ENCODE peak calls at places on chromosomes 12 and 14, in nine cellular contexts. One of them, this sample, is unnamed.

GRCh38 chr12:56928262-56928661 is 5.9 kb downstream of the SDR9C7 start:
- DNase-seq in stimulated activated CD8-positive, alpha-beta memory T cell treated with anti-CD3 and anti-CD28 coated beads, Interleukin-4, amount 100 ng/mL, for 1 hour: no peak
- DNase-seq in aorta: no peak
- DNase-seq in A172: no peak
- DNase-seq in GM23248: no peak
- DNase-seq in kidney tubule cell: no peak
- DNase-seq in activated CD4-positive, alpha-beta T cell treated with anti-CD3 and anti-CD28 coated beads for 36 hours: no peak
- DNase-seq in progenitor cell of endocrine pancreas: no peak
- DNase-seq in amniotic stem cell: no peak
- DNase-seq in this sample: no peak

GRCh38 chr12:124347805-124348658 is 53.1 kb downstream of the RFLNA start:
- DNase-seq in amniotic stem cell: no peak
- DNase-seq in progenitor cell of endocrine pancreas: no peak
- DNase-seq in activated CD4-positive, alpha-beta T cell treated with anti-CD3 and anti-CD28 coated beads for 36 hours: peak
- DNase-seq in GM23248: peak
- DNase-seq in stimulated activated CD8-positive, alpha-beta memory T cell treated with anti-CD3 and anti-CD28 coated beads, Interleukin-4, amount 100 ng/mL, for 1 hour: no peak
- DNase-seq in aorta: no peak
- DNase-seq in A172: no peak
- DNase-seq in kidney tubule cell: no peak
- DNase-seq in this sample: no peak

GRCh38 chr14:93010543-93011541 is 87.9 kb downstream of the CHGA start:
- DNase-seq in A172: no peak
- DNase-seq in activated CD4-positive, alpha-beta T cell treated with anti-CD3 and anti-CD28 coated beads for 36 hours: no peak
- DNase-seq in progenitor cell of endocrine pancreas: no peak
- DNase-seq in stimulated activated CD8-positive, alpha-beta memory T cell treated with anti-CD3 and anti-CD28 coated beads, Interleukin-4, amount 100 ng/mL, for 1 hour: no peak
- DNase-seq in amniotic stem cell: no peak
- DNase-seq in kidney tubule cell: peak
- DNase-seq in GM23248: no peak
- DNase-seq in aorta: no peak
- DNase-seq in this sample: no peak

GRCh38 chr12:62006076-62006732 is 254.0 kb upstream of the USP15 start:
- DNase-seq in activated CD4-positive, alpha-beta T cell treated with anti-CD3 and anti-CD28 coated beads for 36 hours: peak
- DNase-seq in progenitor cell of endocrine pancreas: no peak
- DNase-seq in A172: peak
- DNase-seq in kidney tubule cell: peak
- DNase-seq in GM23248: peak
- DNase-seq in stimulated activated CD8-positive, alpha-beta memory T cell treated with anti-CD3 and anti-CD28 coated beads, Interleukin-4, amount 100 ng/mL, for 1 hour: no peak
- DNase-seq in aorta: no peak
- DNase-seq in amniotic stem cell: no peak
- DNase-seq in this sample: peak

GRCh38 chr12:34166427-34167060 is 144.2 kb downstream of the ALG10 start:
- DNase-seq in amniotic stem cell: no peak
- DNase-seq in stimulated activated CD8-positive, alpha-beta memory T cell treated with anti-CD3 and anti-CD28 coated beads, Interleukin-4, amount 100 ng/mL, for 1 hour: no peak
- DNase-seq in progenitor cell of endocrine pancreas: no peak
- DNase-seq in kidney tubule cell: no peak
- DNase-seq in aorta: no peak
- DNase-seq in GM23248: no peak
- DNase-seq in activated CD4-positive, alpha-beta T cell treated with anti-CD3 and anti-CD28 coated beads for 36 hours: no peak
- DNase-seq in A172: no peak
- DNase-seq in this sample: no peak

GRCh38 chr12:38907171-38907923 is 2.0 kb upstream of the CPNE8 start:
- DNase-seq in stimulated activated CD8-positive, alpha-beta memory T cell treated with anti-CD3 and anti-CD28 coated beads, Interleukin-4, amount 100 ng/mL, for 1 hour: no peak
- DNase-seq in kidney tubule cell: no peak
- DNase-seq in activated CD4-positive, alpha-beta T cell treated with anti-CD3 and anti-CD28 coated beads for 36 hours: no peak
- DNase-seq in progenitor cell of endocrine pancreas: no peak
- DNase-seq in amniotic stem cell: no peak
- DNase-seq in A172: no peak
- DNase-seq in aorta: no peak
- DNase-seq in GM23248: no peak
- DNase-seq in this sample: no peak

GRCh38 chr12:26226629-26227375 is 31.4 kb downstream of the SSPN start:
- DNase-seq in kidney tubule cell: peak
- DNase-seq in progenitor cell of endocrine pancreas: peak
- DNase-seq in A172: peak
- DNase-seq in GM23248: peak
- DNase-seq in activated CD4-positive, alpha-beta T cell treated with anti-CD3 and anti-CD28 coated beads for 36 hours: peak
- DNase-seq in aorta: peak
- DNase-seq in stimulated activated CD8-positive, alpha-beta memory T cell treated with anti-CD3 and anti-CD28 coated beads, Interleukin-4, amount 100 ng/mL, for 1 hour: no peak
- DNase-seq in amniotic stem cell: no peak
- DNase-seq in this sample: no peak

GRCh38 chr12:124861492-124861891 is 2.2 kb downstream of the SCARB1 start:
- DNase-seq in progenitor cell of endocrine pancreas: no peak
- DNase-seq in GM23248: peak
- DNase-seq in aorta: peak
- DNase-seq in amniotic stem cell: no peak
- DNase-seq in A172: no peak
- DNase-seq in stimulated activated CD8-positive, alpha-beta memory T cell treated with anti-CD3 and anti-CD28 coated beads, Interleukin-4, amount 100 ng/mL, for 1 hour: no peak
- DNase-seq in activated CD4-positive, alpha-beta T cell treated with anti-CD3 and anti-CD28 coated beads for 36 hours: no peak
- DNase-seq in kidney tubule cell: no peak
- DNase-seq in this sample: peak

GRCh38 chr14:24416254-24416931 is 13.1 kb downstream of the CBLN3 start:
- DNase-seq in progenitor cell of endocrine pancreas: no peak
- DNase-seq in kidney tubule cell: no peak
- DNase-seq in stimulated activated CD8-positive, alpha-beta memory T cell treated with anti-CD3 and anti-CD28 coated beads, Interleukin-4, amount 100 ng/mL, for 1 hour: no peak
- DNase-seq in activated CD4-positive, alpha-beta T cell treated with anti-CD3 and anti-CD28 coated beads for 36 hours: no peak
- DNase-seq in GM23248: no peak
- DNase-seq in A172: no peak
- DNase-seq in amniotic stem cell: no peak
- DNase-seq in aorta: no peak
- DNase-seq in this sample: no peak

GRCh38 chr14:32081901-32082300 is 4.8 kb downstream of the ARHGAP5 start:
- DNase-seq in stimulated activated CD8-positive, alpha-beta memory T cell treated with anti-CD3 and anti-CD28 coated beads, Interleukin-4, amount 100 ng/mL, for 1 hour: no peak
- DNase-seq in activated CD4-positive, alpha-beta T cell treated with anti-CD3 and anti-CD28 coated beads for 36 hours: no peak
- DNase-seq in aorta: no peak
- DNase-seq in GM23248: no peak
- DNase-seq in A172: no peak
- DNase-seq in amniotic stem cell: no peak
- DNase-seq in kidney tubule cell: no peak
- DNase-seq in progenitor cell of endocrine pancreas: no peak
- DNase-seq in this sample: no peak

GRCh38 chr14:99188721-99189120 is 83.3 kb downstream of the BCL11B start:
- DNase-seq in activated CD4-positive, alpha-beta T cell treated with anti-CD3 and anti-CD28 coated beads for 36 hours: peak
- DNase-seq in amniotic stem cell: no peak
- DNase-seq in GM23248: no peak
- DNase-seq in progenitor cell of endocrine pancreas: no peak
- DNase-seq in kidney tubule cell: no peak
- DNase-seq in stimulated activated CD8-positive, alpha-beta memory T cell treated with anti-CD3 and anti-CD28 coated beads, Interleukin-4, amount 100 ng/mL, for 1 hour: no peak
- DNase-seq in A172: no peak
- DNase-seq in aorta: no peak
- DNase-seq in this sample: no peak

GRCh38 chr12:31004666-31005065 is 69.0 kb upstream of the DDX11 start:
- DNase-seq in amniotic stem cell: no peak
- DNase-seq in progenitor cell of endocrine pancreas: no peak
- DNase-seq in aorta: no peak
- DNase-seq in stimulated activated CD8-positive, alpha-beta memory T cell treated with anti-CD3 and anti-CD28 coated beads, Interleukin-4, amount 100 ng/mL, for 1 hour: no peak
- DNase-seq in kidney tubule cell: no peak
- DNase-seq in GM23248: no peak
- DNase-seq in A172: no peak
- DNase-seq in activated CD4-positive, alpha-beta T cell treated with anti-CD3 and anti-CD28 coated beads for 36 hours: no peak
- DNase-seq in this sample: no peak

GRCh38 chr14:94009767-94010166 is 12.7 kb downstream of the CCDC197 start:
- DNase-seq in amniotic stem cell: peak
- DNase-seq in progenitor cell of endocrine pancreas: no peak
- DNase-seq in stimulated activated CD8-positive, alpha-beta memory T cell treated with anti-CD3 and anti-CD28 coated beads, Interleukin-4, amount 100 ng/mL, for 1 hour: no peak
- DNase-seq in aorta: no peak
- DNase-seq in kidney tubule cell: peak
- DNase-seq in GM23248: peak
- DNase-seq in activated CD4-positive, alpha-beta T cell treated with anti-CD3 and anti-CD28 coated beads for 36 hours: no peak
- DNase-seq in A172: peak
- DNase-seq in this sample: peak

GRCh38 chr12:92362785-92363184 is 217.1 kb upstream of the BTG1 start:
- DNase-seq in progenitor cell of endocrine pancreas: no peak
- DNase-seq in aorta: no peak
- DNase-seq in amniotic stem cell: no peak
- DNase-seq in GM23248: no peak
- DNase-seq in A172: no peak
- DNase-seq in stimulated activated CD8-positive, alpha-beta memory T cell treated with anti-CD3 and anti-CD28 coated beads, Interleukin-4, amount 100 ng/mL, for 1 hour: no peak
- DNase-seq in kidney tubule cell: peak
- DNase-seq in activated CD4-positive, alpha-beta T cell treated with anti-CD3 and anti-CD28 coated beads for 36 hours: no peak
- DNase-seq in this sample: no peak

GRCh38 chr14:69876848-69877306 is 2.3 kb upstream of the SMOC1 start:
- DNase-seq in A172: no peak
- DNase-seq in activated CD4-positive, alpha-beta T cell treated with anti-CD3 and anti-CD28 coated beads for 36 hours: no peak
- DNase-seq in kidney tubule cell: no peak
- DNase-seq in progenitor cell of endocrine pancreas: no peak
- DNase-seq in aorta: no peak
- DNase-seq in stimulated activated CD8-positive, alpha-beta memory T cell treated with anti-CD3 and anti-CD28 coated beads, Interleukin-4, amount 100 ng/mL, for 1 hour: no peak
- DNase-seq in GM23248: no peak
- DNase-seq in amniotic stem cell: no peak
- DNase-seq in this sample: no peak

GRCh38 chr12:69698769-69699540 is at the start of gene BEST3:
- DNase-seq in stimulated activated CD8-positive, alpha-beta memory T cell treated with anti-CD3 and anti-CD28 coated beads, Interleukin-4, amount 100 ng/mL, for 1 hour: no peak
- DNase-seq in amniotic stem cell: no peak
- DNase-seq in progenitor cell of endocrine pancreas: no peak
- DNase-seq in activated CD4-positive, alpha-beta T cell treated with anti-CD3 and anti-CD28 coated beads for 36 hours: no peak
- DNase-seq in aorta: no peak
- DNase-seq in A172: no peak
- DNase-seq in kidney tubule cell: no peak
- DNase-seq in GM23248: no peak
- DNase-seq in this sample: no peak

GRCh38 chr12:43852744-43853143 is 16.9 kb downstream of the TMEM117 start:
- DNase-seq in GM23248: no peak
- DNase-seq in activated CD4-positive, alpha-beta T cell treated with anti-CD3 and anti-CD28 coated beads for 36 hours: no peak
- DNase-seq in A172: no peak
- DNase-seq in amniotic stem cell: no peak
- DNase-seq in aorta: no peak
- DNase-seq in kidney tubule cell: peak
- DNase-seq in stimulated activated CD8-positive, alpha-beta memory T cell treated with anti-CD3 and anti-CD28 coated beads, Interleukin-4, amount 100 ng/mL, for 1 hour: no peak
- DNase-seq in progenitor cell of endocrine pancreas: no peak
- DNase-seq in this sample: no peak

GRCh38 chr12:105322070-105322469 is 8.4 kb upstream of the C12orf75 start:
- DNase-seq in progenitor cell of endocrine pancreas: no peak
- DNase-seq in amniotic stem cell: peak
- DNase-seq in stimulated activated CD8-positive, alpha-beta memory T cell treated with anti-CD3 and anti-CD28 coated beads, Interleukin-4, amount 100 ng/mL, for 1 hour: no peak
- DNase-seq in activated CD4-positive, alpha-beta T cell treated with anti-CD3 and anti-CD28 coated beads for 36 hours: no peak
- DNase-seq in A172: no peak
- DNase-seq in GM23248: peak
- DNase-seq in kidney tubule cell: no peak
- DNase-seq in aorta: no peak
- DNase-seq in this sample: no peak

This sample was measured in HFF-Myc.